ENCODE peak calls at places on chromosome 11, in four cellular contexts. C is stimulated activated CD8-positive, alpha-beta memory T cell treated with anti-CD3 and anti-CD28 coated beads, Interleukin-4, amount 100 ng/mL, for 1 hour; Y is upper lobe of right lung; H is GM12865. B is an unnamed sample.

GRCh38 chr11:119705362-119705761 is 23.6 kb downstream of the NECTIN1 start:
- DNase-seq in H (no peak), C (no peak), Y (no peak), B (no peak)

GRCh38 chr11:85884581-85885021 is 29.4 kb downstream of the CCDC83 start:
- DNase-seq in H (no peak), C (no peak), Y (no peak), B (no peak)

GRCh38 chr11:116414357-116414756 is 358.4 kb downstream of the BUD13 start:
- DNase-seq in C (no peak), H (no peak), Y (no peak), B (no peak)

GRCh38 chr11:17388609-17389204 is at the start of gene KCNJ11:
- DNase-seq in C (no peak), Y (no peak), H (no peak), B (peak)

GRCh38 chr11:32108576-32108975 is 17.7 kb downstream of the RCN1 start:
- DNase-seq in C (no peak), H (no peak), Y (no peak), B (no peak)

GRCh38 chr11:73260127-73260457 is 12.0 kb upstream of the P2RY6 start:
- DNase-seq in C (no peak), H (no peak), Y (peak), B (no peak)

GRCh38 chr11:95338430-95338991 is 107.5 kb upstream of the SESN3 start:
- DNase-seq in C (no peak), H (no peak), Y (peak), B (no peak)

GRCh38 chr11:17389957-17390649 is 1.6 kb upstream of the KCNJ11 start:
- DNase-seq in H (no peak), Y (no peak), C (no peak), B (no peak)

GRCh38 chr11:122253541-122254317 is 137.7 kb upstream of the BLID start:
- DNase-seq in C (no peak), Y (no peak), H (no peak), B (no peak)

B was measured in Karpas-422.